ENCODE peak calls at places on chromosomes 3 and 15, in seven cellular contexts. One of them, this sample, is unnamed.

GRCh38 chr3:65963787-65964707 is 74.7 kb downstream of the MAGI1 start:
- DNase-seq in IMR-90: peak; percentile 93
- DNase-seq in H9: no peak
- DNase-seq in neuronal stem cell: no peak
- DNase-seq in mesenchymal stem cell: peak; percentile 91
- DNase-seq in trophoblast cell: peak; percentile 42
- DNase-seq in H1: no peak
- DNase-seq in this sample: peak; percentile 71

GRCh38 chr15:70053006-70053702 is 44.6 kb downstream of the TLE3 start:
- DNase-seq in mesenchymal stem cell: no peak
- DNase-seq in H1: no peak
- DNase-seq in IMR-90: no peak
- DNase-seq in H9: no peak
- DNase-seq in neuronal stem cell: no peak
- DNase-seq in trophoblast cell: no peak
- DNase-seq in this sample: no peak

GRCh38 chr3:31132132-31132769 is 237.8 kb upstream of the GADL1 start:
- DNase-seq in H9: no peak
- DNase-seq in neuronal stem cell: peak; percentile 15
- DNase-seq in IMR-90: peak; percentile 53
- DNase-seq in mesenchymal stem cell: peak; percentile 53
- DNase-seq in H1: no peak
- DNase-seq in trophoblast cell: peak; percentile 75
- DNase-seq in this sample: peak; percentile 70

GRCh38 chr15:77354064-77354463 is 65.8 kb downstream of the PEAK1 start:
- DNase-seq in mesenchymal stem cell: no peak
- DNase-seq in H9: no peak
- DNase-seq in H1: no peak
- DNase-seq in neuronal stem cell: no peak
- DNase-seq in IMR-90: no peak
- DNase-seq in trophoblast cell: no peak
- DNase-seq in this sample: no peak

GRCh38 chr15:69074011-69074842 is 59.7 kb downstream of the NOX5 start:
- DNase-seq in neuronal stem cell: peak; percentile 51
- DNase-seq in H1: peak; percentile 54
- DNase-seq in IMR-90: peak; percentile 54
- DNase-seq in mesenchymal stem cell: peak; percentile 68
- DNase-seq in H9: peak; percentile 76
- DNase-seq in trophoblast cell: peak; percentile 72
- DNase-seq in this sample: peak; percentile 85

GRCh38 chr3:171101982-171102610 is 75.6 kb upstream of the SLC2A2 start:
- DNase-seq in mesenchymal stem cell: peak; percentile 52
- DNase-seq in H1: no peak
- DNase-seq in trophoblast cell: no peak
- DNase-seq in neuronal stem cell: no peak
- DNase-seq in H9: no peak
- DNase-seq in IMR-90: peak; percentile 81
- DNase-seq in this sample: no peak

GRCh38 chr3:10783360-10784346 is 32.4 kb upstream of the SLC6A11 start:
- DNase-seq in H9: no peak
- DNase-seq in mesenchymal stem cell: peak; percentile 4
- DNase-seq in trophoblast cell: peak; percentile 79
- DNase-seq in neuronal stem cell: peak; percentile 41
- DNase-seq in H1: peak; percentile 5
- DNase-seq in IMR-90: peak; percentile 22
- DNase-seq in this sample: peak; percentile 47

GRCh38 chr3:110933786-110934415 is 137.7 kb upstream of the NECTIN3 start:
- DNase-seq in H9: no peak
- DNase-seq in neuronal stem cell: no peak
- DNase-seq in trophoblast cell: no peak
- DNase-seq in mesenchymal stem cell: peak; percentile 8
- DNase-seq in H1: no peak
- DNase-seq in IMR-90: peak; percentile 68
- DNase-seq in this sample: no peak

GRCh38 chr3:157094301-157094700 is 65.6 kb downstream of the CCNL1 start:
- DNase-seq in neuronal stem cell: no peak
- DNase-seq in trophoblast cell: peak; percentile 77
- DNase-seq in mesenchymal stem cell: no peak
- DNase-seq in H1: no peak
- DNase-seq in IMR-90: no peak
- DNase-seq in H9: no peak
- DNase-seq in this sample: no peak

GRCh38 chr3:147038456-147038855 is 367.9 kb downstream of the ZIC4 start:
- DNase-seq in H1: no peak
- DNase-seq in H9: no peak
- DNase-seq in trophoblast cell: no peak
- DNase-seq in neuronal stem cell: no peak
- DNase-seq in IMR-90: no peak
- DNase-seq in mesenchymal stem cell: peak; percentile 5
- DNase-seq in this sample: no peak

GRCh38 chr3:82496890-82497560 is 735.6 kb upstream of the GBE1 start:
- DNase-seq in mesenchymal stem cell: no peak
- DNase-seq in trophoblast cell: peak; percentile 1
- DNase-seq in H9: peak; percentile 50
- DNase-seq in IMR-90: no peak
- DNase-seq in H1: no peak
- DNase-seq in neuronal stem cell: no peak
- DNase-seq in this sample: peak; percentile 68

GRCh38 chr3:18679226-18679625 is 254.1 kb upstream of the SATB1 start:
- DNase-seq in trophoblast cell: no peak
- DNase-seq in neuronal stem cell: no peak
- DNase-seq in mesenchymal stem cell: no peak
- DNase-seq in H1: no peak
- DNase-seq in H9: no peak
- DNase-seq in IMR-90: no peak
- DNase-seq in this sample: no peak

GRCh38 chr3:32872487-32873382 is 54.9 kb downstream of the TRIM71 start:
- DNase-seq in trophoblast cell: no peak
- DNase-seq in IMR-90: no peak
- DNase-seq in mesenchymal stem cell: no peak
- DNase-seq in neuronal stem cell: no peak
- DNase-seq in H1: no peak
- DNase-seq in H9: no peak
- DNase-seq in this sample: no peak

GRCh38 chr3:151386063-151386462 is 1.5 kb upstream of the P2RY12 start:
- DNase-seq in H1: no peak
- DNase-seq in neuronal stem cell: no peak
- DNase-seq in H9: no peak
- DNase-seq in mesenchymal stem cell: no peak
- DNase-seq in IMR-90: no peak
- DNase-seq in trophoblast cell: no peak
- DNase-seq in this sample: no peak

GRCh38 chr3:126706631-126707030 is 2.6 kb downstream of the CHCHD6 start:
- DNase-seq in neuronal stem cell: no peak
- DNase-seq in trophoblast cell: no peak
- DNase-seq in H1: no peak
- DNase-seq in IMR-90: no peak
- DNase-seq in H9: no peak
- DNase-seq in mesenchymal stem cell: no peak
- DNase-seq in this sample: no peak

GRCh38 chr3:38297947-38298711 is 16.0 kb downstream of the SLC22A14 start:
- DNase-seq in mesenchymal stem cell: peak; percentile 26
- DNase-seq in trophoblast cell: peak; percentile 46
- DNase-seq in H9: peak; percentile 5
- DNase-seq in H1: no peak
- DNase-seq in neuronal stem cell: no peak
- DNase-seq in IMR-90: peak; percentile 29
- DNase-seq in this sample: no peak

GRCh38 chr3:143311096-143311495 is 191.5 kb downstream of the CHST2 start:
- DNase-seq in IMR-90: no peak
- DNase-seq in neuronal stem cell: no peak
- DNase-seq in trophoblast cell: no peak
- DNase-seq in H1: no peak
- DNase-seq in mesenchymal stem cell: peak; percentile 41
- DNase-seq in H9: no peak
- DNase-seq in this sample: no peak

GRCh38 chr3:132549890-132550578 is 47.0 kb upstream of the ACKR4 start:
- DNase-seq in IMR-90: peak; percentile 83
- DNase-seq in neuronal stem cell: no peak
- DNase-seq in trophoblast cell: no peak
- DNase-seq in H1: no peak
- DNase-seq in mesenchymal stem cell: peak; percentile 20
- DNase-seq in H9: no peak
- DNase-seq in this sample: no peak

GRCh38 chr3:39126532-39127071 is 19.1 kb downstream of the TTC21A start:
- DNase-seq in mesenchymal stem cell: peak; percentile 65
- DNase-seq in trophoblast cell: peak; percentile 47
- DNase-seq in IMR-90: peak; percentile 65
- DNase-seq in neuronal stem cell: peak; percentile 33
- DNase-seq in H1: no peak
- DNase-seq in H9: peak; percentile 68
- DNase-seq in this sample: peak; percentile 83

GRCh38 chr3:140724856-140725812 is 47.3 kb downstream of the TRIM42 start:
- DNase-seq in H9: no peak
- DNase-seq in IMR-90: no peak
- DNase-seq in neuronal stem cell: no peak
- DNase-seq in H1: no peak
- DNase-seq in trophoblast cell: no peak
- DNase-seq in mesenchymal stem cell: no peak
- DNase-seq in this sample: no peak

GRCh38 chr3:37992271-37993066 is 1.9 kb downstream of the VILL start:
- DNase-seq in mesenchymal stem cell: no peak
- DNase-seq in IMR-90: no peak
- DNase-seq in H9: no peak
- DNase-seq in trophoblast cell: peak; percentile 41
- DNase-seq in H1: no peak
- DNase-seq in neuronal stem cell: no peak
- DNase-seq in this sample: peak; percentile 36

GRCh38 chr3:52829906-52830463 is 487 bp downstream of the ITIH4 start:
- DNase-seq in neuronal stem cell: no peak
- DNase-seq in trophoblast cell: no peak
- DNase-seq in mesenchymal stem cell: no peak
- DNase-seq in IMR-90: no peak
- DNase-seq in H1: no peak
- DNase-seq in H9: no peak
- DNase-seq in this sample: no peak

GRCh38 chr3:109351231-109351630 is 13.9 kb upstream of the DPPA4 start:
- DNase-seq in H1: no peak
- DNase-seq in IMR-90: no peak
- DNase-seq in trophoblast cell: no peak
- DNase-seq in neuronal stem cell: no peak
- DNase-seq in mesenchymal stem cell: no peak
- DNase-seq in H9: no peak
- DNase-seq in this sample: no peak

GRCh38 chr3:109346099-109346498 is 8.8 kb upstream of the DPPA4 start:
- DNase-seq in IMR-90: no peak
- DNase-seq in neuronal stem cell: no peak
- DNase-seq in H1: no peak
- DNase-seq in mesenchymal stem cell: no peak
- DNase-seq in H9: no peak
- DNase-seq in trophoblast cell: no peak
- DNase-seq in this sample: peak; percentile 39

GRCh38 chr3:109346770-109347295 is 9.5 kb upstream of the DPPA4 start:
- DNase-seq in neuronal stem cell: no peak
- DNase-seq in H9: no peak
- DNase-seq in mesenchymal stem cell: no peak
- DNase-seq in IMR-90: no peak
- DNase-seq in trophoblast cell: no peak
- DNase-seq in H1: no peak
- DNase-seq in this sample: no peak
- H3K23ac ChIP-seq in neuronal stem cell: no peak overlapping the region
- H3K23ac ChIP-seq in H9: no peak overlapping the region
- H3K23ac ChIP-seq in mesenchymal stem cell: no peak overlapping the region
- H3K23ac ChIP-seq in IMR-90: no peak overlapping the region
- H3K23ac ChIP-seq in trophoblast cell: no peak overlapping the region
- H3K23ac ChIP-seq in H1: no peak overlapping the region
- H3K23ac ChIP-seq in this sample: no peak overlapping the region

DNA sequence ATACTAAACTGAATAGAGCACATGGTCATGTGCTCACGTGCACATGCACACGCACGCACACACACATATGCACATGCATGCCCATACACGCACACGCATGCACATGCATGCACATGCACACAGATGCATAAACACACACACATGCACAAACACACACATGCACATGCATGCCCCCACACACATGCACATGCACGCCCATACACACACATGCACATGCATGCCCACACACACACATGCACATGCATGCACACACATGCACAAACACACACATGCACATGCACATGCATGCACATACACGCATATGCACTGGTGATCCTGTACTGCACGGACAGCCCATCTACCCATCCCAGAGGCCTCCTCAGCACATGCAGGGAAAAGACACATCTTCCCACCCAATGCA is 426.6 kb downstream of the OCA2 start:
- DNase-seq in trophoblast cell: no peak
- DNase-seq in H1: no peak
- DNase-seq in mesenchymal stem cell: no peak
- DNase-seq in neuronal stem cell: no peak
- DNase-seq in IMR-90: no peak
- DNase-seq in H9: no peak
- DNase-seq in this sample: no peak
- H3K23ac ChIP-seq in trophoblast cell: no peak overlapping the region
- H3K23ac ChIP-seq in H1: no peak overlapping the region
- H3K23ac ChIP-seq in mesenchymal stem cell: no peak overlapping the region
- H3K23ac ChIP-seq in neuronal stem cell: peak overlapping the region; percentile 69
- H3K23ac ChIP-seq in IMR-90: no peak overlapping the region
- H3K23ac ChIP-seq in H9: no peak overlapping the region
- H3K23ac ChIP-seq in this sample: no peak overlapping the region

DNA sequence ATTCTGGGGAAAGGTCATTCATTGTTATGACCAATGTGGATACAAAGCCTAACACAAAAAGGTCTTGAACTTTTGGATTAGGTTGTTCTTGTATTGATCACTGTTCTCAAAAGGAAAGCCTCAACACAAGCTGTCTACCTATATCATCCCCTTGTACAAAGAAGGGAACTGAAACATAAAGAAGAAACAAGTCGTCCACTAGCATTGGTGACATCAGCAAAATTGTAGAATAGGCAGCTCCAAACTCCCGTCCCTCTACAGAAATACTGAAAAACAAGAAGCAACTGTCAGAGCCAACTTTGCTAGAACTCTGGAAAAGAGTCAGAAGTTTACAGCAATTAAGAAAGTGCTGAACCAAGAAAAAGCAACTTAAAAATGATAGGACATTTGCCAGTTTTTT is 7.5 kb upstream of the NR1I2 start:
- DNase-seq in neuronal stem cell: no peak
- DNase-seq in trophoblast cell: no peak
- DNase-seq in H9: no peak
- DNase-seq in IMR-90: no peak
- DNase-seq in mesenchymal stem cell: no peak
- DNase-seq in H1: no peak
- DNase-seq in this sample: no peak
- H3K23ac ChIP-seq in neuronal stem cell: no peak overlapping the region
- H3K23ac ChIP-seq in trophoblast cell: no peak overlapping the region
- H3K23ac ChIP-seq in H9: no peak overlapping the region
- H3K23ac ChIP-seq in IMR-90: no peak overlapping the region
- H3K23ac ChIP-seq in mesenchymal stem cell: no peak overlapping the region
- H3K23ac ChIP-seq in H1: no peak overlapping the region
- H3K23ac ChIP-seq in this sample: no peak overlapping the region

GRCh38 chr3:41705893-41706292 is 256.0 kb downstream of the ULK4 start:
- DNase-seq in neuronal stem cell: no peak
- DNase-seq in H1: no peak
- DNase-seq in mesenchymal stem cell: no peak
- DNase-seq in trophoblast cell: no peak
- DNase-seq in H9: no peak
- DNase-seq in IMR-90: no peak
- DNase-seq in this sample: no peak

GRCh38 chr3:41711656-41712055 is 250.2 kb downstream of the ULK4 start:
- DNase-seq in H9: no peak
- DNase-seq in trophoblast cell: no peak
- DNase-seq in neuronal stem cell: no peak
- DNase-seq in mesenchymal stem cell: peak; percentile 28
- DNase-seq in IMR-90: peak; percentile 42
- DNase-seq in H1: no peak
- DNase-seq in this sample: peak; percentile 60

GRCh38 chr3:41710646-41711388 is 251.1 kb downstream of the ULK4 start:
- DNase-seq in H9: peak; percentile 56
- DNase-seq in neuronal stem cell: no peak
- DNase-seq in IMR-90: peak; percentile 83
- DNase-seq in trophoblast cell: no peak
- DNase-seq in mesenchymal stem cell: peak; percentile 69
- DNase-seq in H1: peak; percentile 41
- DNase-seq in this sample: peak; percentile 96

GRCh38 chr3:41708176-41708575 is 253.7 kb downstream of the ULK4 start:
- DNase-seq in mesenchymal stem cell: no peak
- DNase-seq in trophoblast cell: no peak
- DNase-seq in H1: no peak
- DNase-seq in neuronal stem cell: no peak
- DNase-seq in IMR-90: no peak
- DNase-seq in H9: no peak
- DNase-seq in this sample: no peak
- H3K23ac ChIP-seq in mesenchymal stem cell: no peak overlapping the region
- H3K23ac ChIP-seq in trophoblast cell: no peak overlapping the region
- H3K23ac ChIP-seq in H1: no peak overlapping the region
- H3K23ac ChIP-seq in neuronal stem cell: no peak overlapping the region
- H3K23ac ChIP-seq in IMR-90: no peak overlapping the region
- H3K23ac ChIP-seq in H9: no peak overlapping the region
- H3K23ac ChIP-seq in this sample: no peak overlapping the region